ENCODE peak calls at places on chromosomes 4 and X, in four cellular contexts. One of them, this sample, is unnamed.

GRCh38 chrX:72245461-72246089 is 6.7 kb upstream of the ERCC6L start:
- DNase-seq in frontal cortex: peak
- DNase-seq in GM12891: no peak
- DNase-seq in MM.1S: peak
- DNase-seq in this sample: peak

GRCh38 chr4:145937990-145938611 is 522 bp downstream of the ZNF827 start:
- DNase-seq in frontal cortex: peak
- DNase-seq in GM12891: no peak
- DNase-seq in MM.1S: peak
- DNase-seq in this sample: peak

GRCh38 chrX:65463550-65463949 is 71.0 kb downstream of the LAS1L start:
- DNase-seq in frontal cortex: no peak
- DNase-seq in GM12891: no peak
- DNase-seq in MM.1S: no peak
- DNase-seq in this sample: no peak

GRCh38 chr4:101259876-101260275 is 87.5 kb downstream of the PPP3CA start:
- DNase-seq in frontal cortex: no peak
- DNase-seq in GM12891: no peak
- DNase-seq in MM.1S: peak
- DNase-seq in this sample: peak

GRCh38 chr4:87068591-87069021 is 133.8 kb downstream of the AFF1 start:
- DNase-seq in frontal cortex: no peak
- DNase-seq in GM12891: no peak
- DNase-seq in MM.1S: no peak
- DNase-seq in this sample: no peak

GRCh38 chrX:96126182-96126581 is 558.5 kb upstream of the DIAPH2 start:
- DNase-seq in frontal cortex: no peak
- DNase-seq in GM12891: no peak
- DNase-seq in MM.1S: no peak
- DNase-seq in this sample: no peak

GRCh38 chrX:43835557-43835956 is 46.7 kb downstream of the MAOB start:
- DNase-seq in frontal cortex: no peak
- DNase-seq in GM12891: no peak
- DNase-seq in MM.1S: no peak
- DNase-seq in this sample: no peak

GRCh38 chr4:114383721-114384120 is 214.9 kb upstream of the UGT8 start:
- DNase-seq in frontal cortex: no peak
- DNase-seq in GM12891: no peak
- DNase-seq in MM.1S: no peak
- DNase-seq in this sample: no peak

GRCh38 chrX:96432647-96433046 is 252.0 kb upstream of the DIAPH2 start:
- DNase-seq in frontal cortex: no peak
- DNase-seq in GM12891: no peak
- DNase-seq in MM.1S: no peak
- DNase-seq in this sample: no peak

GRCh38 chrX:17376381-17377046 is 1.5 kb downstream of the NHS start:
- DNase-seq in frontal cortex: no peak
- DNase-seq in GM12891: no peak
- DNase-seq in MM.1S: no peak
- DNase-seq in this sample: no peak

GRCh38 chr4:124713213-124713592 is 671 bp upstream of the ANKRD50 start:
- DNase-seq in frontal cortex: peak
- DNase-seq in GM12891: no peak
- DNase-seq in MM.1S: peak
- DNase-seq in this sample: peak

GRCh38 chr4:100421356-100421978 is 96.4 kb downstream of the EMCN start:
- DNase-seq in frontal cortex: no peak
- DNase-seq in GM12891: no peak
- DNase-seq in MM.1S: peak
- DNase-seq in this sample: no peak

GRCh38 chrX:70613295-70613694 is 168.7 kb downstream of the DLG3 start:
- DNase-seq in frontal cortex: no peak
- DNase-seq in GM12891: no peak
- DNase-seq in MM.1S: no peak
- DNase-seq in this sample: no peak

GRCh38 chr4:54840992-54841768 is 183.4 kb downstream of the KIT start:
- DNase-seq in frontal cortex: no peak
- DNase-seq in GM12891: no peak
- DNase-seq in MM.1S: no peak
- DNase-seq in this sample: no peak

GRCh38 chrX:133444952-133445831 is 29.9 kb upstream of the GPC4 start:
- DNase-seq in frontal cortex: no peak
- DNase-seq in GM12891: no peak
- DNase-seq in MM.1S: peak
- DNase-seq in this sample: no peak

GRCh38 chr4:25925486-25926201 is 11.6 kb downstream of the SMIM20 start:
- DNase-seq in frontal cortex: no peak
- DNase-seq in GM12891: no peak
- DNase-seq in MM.1S: peak
- DNase-seq in this sample: peak

GRCh38 chrX:129663171-129663570 is 8.4 kb upstream of the APLN start:
- DNase-seq in frontal cortex: no peak
- DNase-seq in GM12891: no peak
- DNase-seq in MM.1S: no peak
- DNase-seq in this sample: no peak

GRCh38 chr4:75781328-75781727 is 57.0 kb downstream of the USO1 start:
- DNase-seq in frontal cortex: no peak
- DNase-seq in GM12891: no peak
- DNase-seq in MM.1S: no peak
- DNase-seq in this sample: no peak

GRCh38 chrX:85084770-85085393 is 81.2 kb downstream of the APOOL start:
- DNase-seq in frontal cortex: peak
- DNase-seq in GM12891: peak
- DNase-seq in MM.1S: peak
- DNase-seq in this sample: peak

GRCh38 chr4:3070709-3071500 is 3.4 kb downstream of the HTT-AS start:
- DNase-seq in frontal cortex: no peak
- DNase-seq in GM12891: no peak
- DNase-seq in MM.1S: no peak
- DNase-seq in this sample: no peak

GRCh38 chr4:155679343-155679742 is 12.7 kb downstream of the GUCY1A1 start:
- DNase-seq in frontal cortex: no peak
- DNase-seq in GM12891: no peak
- DNase-seq in MM.1S: no peak
- DNase-seq in this sample: no peak

GRCh38 chr4:47145630-47146029 is 114.3 kb downstream of the GABRB1 start:
- DNase-seq in frontal cortex: peak
- DNase-seq in GM12891: peak
- DNase-seq in MM.1S: peak
- DNase-seq in this sample: no peak

GRCh38 chrX:69028761-69029120 is 136.5 kb downstream of the PJA1 start:
- DNase-seq in frontal cortex: no peak
- DNase-seq in GM12891: no peak
- DNase-seq in MM.1S: no peak
- DNase-seq in this sample: no peak

GRCh38 chrX:128365523-128365922 is 313.3 kb upstream of the ACTRT1 start:
- DNase-seq in frontal cortex: no peak
- DNase-seq in GM12891: no peak
- DNase-seq in MM.1S: no peak
- DNase-seq in this sample: no peak

GRCh38 chr4:165293061-165293460 is 34.4 kb upstream of the MSMO1 start:
- DNase-seq in frontal cortex: no peak
- DNase-seq in GM12891: no peak
- DNase-seq in MM.1S: no peak
- DNase-seq in this sample: no peak

GRCh38 chr4:15672096-15672495 is 9.5 kb upstream of the FAM200B start:
- DNase-seq in frontal cortex: no peak
- DNase-seq in GM12891: no peak
- DNase-seq in MM.1S: no peak
- DNase-seq in this sample: no peak

GRCh38 chr4:105129286-105129685 is 17.4 kb upstream of the TET2 start:
- DNase-seq in frontal cortex: no peak
- DNase-seq in GM12891: no peak
- DNase-seq in MM.1S: no peak
- DNase-seq in this sample: no peak

GRCh38 chr4:178414881-178415446 is 972.7 kb upstream of the AGA start:
- DNase-seq in frontal cortex: no peak
- DNase-seq in GM12891: no peak
- DNase-seq in MM.1S: no peak
- DNase-seq in this sample: peak

GRCh38 chr4:95363966-95364365 is 184.8 kb downstream of the UNC5C start:
- DNase-seq in frontal cortex: no peak
- DNase-seq in GM12891: no peak
- DNase-seq in MM.1S: peak
- DNase-seq in this sample: no peak